ENCODE peak calls at places on chromosome 20, in four cellular contexts. L is GM12878, B is HepG2, O is K562. H is an unnamed sample.

GRCh38 chr20:38975539-38976120 is 13.5 kb downstream of the DHX35 start:
- DNase-seq in L (no peak), B (no peak), O (no peak), H (no peak)

GRCh38 chr20:2880650-2881049 is 7.4 kb downstream of the PTPRA start:
- DNase-seq in L (no peak), B (no peak), O (no peak), H (no peak)

GRCh38 chr20:2752631-2753455 is 47.6 kb downstream of the CPXM1 start:
- DNase-seq in L (no peak), B (peak), O (peak), H (peak)

GRCh38 chr20:2822073-2822472 is 5.9 kb downstream of the TMEM239 start:
- DNase-seq in L (no peak), B (no peak), O (peak), H (no peak)

GRCh38 chr20:48625136-48625900 is 202.5 kb downstream of the PREX1 start:
- DNase-seq in L (no peak), B (no peak), O (no peak), H (no peak)

GRCh38 chr20:57291003-57291402 is 24.6 kb upstream of the BMP7 start:
- DNase-seq in L (no peak), B (no peak), O (no peak), H (peak)

GRCh38 chr20:53077373-53078205 is 105.4 kb downstream of the TSHZ2 start:
- DNase-seq in L (no peak), B (peak), O (no peak), H (no peak)

GRCh38 chr20:48621256-48622078 is 206.3 kb downstream of the PREX1 start:
- DNase-seq in L (no peak), B (no peak), O (peak), H (no peak)

GRCh38 chr20:11497543-11497942 is 420.1 kb upstream of the BTBD3 start:
- DNase-seq in L (no peak), B (no peak), O (no peak), H (peak)

GRCh38 chr20:9422335-9422734 is 92.1 kb upstream of the LAMP5 start:
- DNase-seq in L (no peak), B (no peak), O (no peak), H (no peak)

GRCh38 chr20:39861381-39861780 is 827.7 kb downstream of the MAFB start:
- DNase-seq in L (no peak), B (no peak), O (no peak), H (no peak)

GRCh38 chr20:18101125-18101820 is 36.4 kb upstream of the KAT14 start:
- DNase-seq in L (no peak), B (no peak), O (no peak), H (peak)

DNA sequence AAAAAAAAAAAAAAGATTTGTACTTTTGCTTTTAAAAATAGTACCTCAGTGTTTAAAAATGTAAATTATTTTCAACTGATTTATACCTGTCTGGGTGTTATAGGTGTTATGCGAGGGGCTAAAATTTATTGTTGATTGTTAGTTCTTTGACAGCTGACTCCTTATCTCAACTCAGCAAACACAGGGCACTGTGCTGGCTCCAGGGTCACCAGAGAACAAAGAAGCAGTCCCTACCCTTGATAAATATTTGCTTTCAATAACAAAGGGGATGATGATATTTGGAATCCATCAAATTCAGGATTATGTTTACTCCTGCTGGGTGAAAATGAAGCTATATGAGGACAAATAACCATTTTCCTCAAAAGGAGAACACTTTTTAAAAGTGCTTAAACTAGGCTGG is 34.2 kb upstream of the KAT14 start:
- DNase-seq in L (no peak), B (peak), O (no peak), H (no peak)
- TF ChIP-seq POLR2AphosphoS5 in L (no peak), B (no peak), O (no peak), H (no peak)

GRCh38 chr20:44358776-44359175 is 3.3 kb downstream of the HNF4A start:
- DNase-seq in L (no peak), B (no peak), O (no peak), H (no peak)

GRCh38 chr20:44357555-44358130 is 2.1 kb downstream of the HNF4A start:
- DNase-seq in L (no peak), B (no peak), O (no peak), H (no peak)

GRCh38 chr20:44355503-44356352 is at the start of gene HNF4A:
- DNase-seq in L (no peak), B (peak), O (no peak), H (no peak)

GRCh38 chr20:44356353-44356723 is 839 bp downstream of the HNF4A start:
- DNase-seq in L (no peak), B (no peak), O (no peak), H (no peak)

DNA sequence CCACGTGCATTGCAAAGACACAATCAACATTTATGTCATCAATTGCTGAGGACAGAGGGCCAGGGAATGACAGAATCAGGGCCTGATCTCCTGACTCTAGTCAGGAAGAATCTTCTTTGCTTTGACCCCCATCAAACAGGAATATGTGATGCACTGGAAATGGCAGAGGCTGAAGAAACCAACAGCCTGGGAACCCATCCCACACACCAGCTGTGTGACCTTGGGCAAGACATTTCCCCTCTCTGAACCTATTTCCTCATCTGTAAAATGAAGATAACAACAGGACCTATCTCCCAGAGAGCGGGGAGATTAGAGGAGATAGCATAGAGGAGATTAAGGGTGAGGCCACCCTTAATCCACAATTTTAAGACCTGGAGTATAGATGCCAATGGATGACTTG is 1.5 kb downstream of the HNF4A start:
- DNase-seq in L (no peak), B (no peak), O (no peak), H (no peak)
- TF ChIP-seq JUNB in L (no peak), B (no peak), O (no peak), H (no peak)

GRCh38 chr20:37790900-37791299 is 97.1 kb downstream of the CTNNBL1 start:
- DNase-seq in L (no peak), B (no peak), O (no peak), H (no peak)

GRCh38 chr20:37781626-37782025 is 87.8 kb downstream of the CTNNBL1 start:
- DNase-seq in L (no peak), B (no peak), O (no peak), H (peak)

GRCh38 chr20:37789408-37789807 is 95.6 kb downstream of the CTNNBL1 start:
- DNase-seq in L (no peak), B (no peak), O (no peak), H (no peak)

DNA sequence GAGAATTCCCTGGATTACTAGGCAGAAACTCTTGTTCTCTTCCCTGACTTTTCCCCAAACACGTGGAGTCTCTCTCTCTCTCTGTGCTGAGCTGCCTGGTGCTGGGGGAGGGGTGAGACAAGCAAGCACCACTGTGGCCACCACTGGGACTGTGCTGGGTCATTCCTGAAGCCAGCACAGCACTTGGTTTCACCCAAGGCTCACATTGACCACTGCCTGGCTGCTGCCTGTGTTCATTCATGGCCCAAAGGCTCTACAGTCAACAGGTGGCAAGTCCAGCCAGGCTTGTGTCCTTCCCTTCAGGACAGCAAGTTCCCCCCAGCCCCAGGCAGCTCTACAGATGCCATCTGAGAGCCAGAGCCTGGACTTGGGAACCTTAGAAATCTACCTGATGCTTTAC is 92.2 kb downstream of the CTNNBL1 start:
- DNase-seq in L (no peak), B (no peak), O (no peak), H (peak)
- TF ChIP-seq POLR2AphosphoS5 in L (no peak), B (no peak), O (no peak), H (no peak)

GRCh38 chr20:35711588-35712209 is 12.5 kb downstream of the ROMO1 start:
- DNase-seq in L (no peak), B (no peak), O (no peak), H (no peak)

GRCh38 chr20:35710039-35710438 is 10.8 kb downstream of the ROMO1 start:
- DNase-seq in L (no peak), B (no peak), O (no peak), H (no peak)

GRCh38 chr20:35708502-35708901 is 9.3 kb downstream of the ROMO1 start:
- DNase-seq in L (no peak), B (no peak), O (no peak), H (no peak)

GRCh38 chr20:35709269-35709668 is 10.1 kb downstream of the ROMO1 start:
- DNase-seq in L (no peak), B (no peak), O (no peak), H (no peak)

DNA sequence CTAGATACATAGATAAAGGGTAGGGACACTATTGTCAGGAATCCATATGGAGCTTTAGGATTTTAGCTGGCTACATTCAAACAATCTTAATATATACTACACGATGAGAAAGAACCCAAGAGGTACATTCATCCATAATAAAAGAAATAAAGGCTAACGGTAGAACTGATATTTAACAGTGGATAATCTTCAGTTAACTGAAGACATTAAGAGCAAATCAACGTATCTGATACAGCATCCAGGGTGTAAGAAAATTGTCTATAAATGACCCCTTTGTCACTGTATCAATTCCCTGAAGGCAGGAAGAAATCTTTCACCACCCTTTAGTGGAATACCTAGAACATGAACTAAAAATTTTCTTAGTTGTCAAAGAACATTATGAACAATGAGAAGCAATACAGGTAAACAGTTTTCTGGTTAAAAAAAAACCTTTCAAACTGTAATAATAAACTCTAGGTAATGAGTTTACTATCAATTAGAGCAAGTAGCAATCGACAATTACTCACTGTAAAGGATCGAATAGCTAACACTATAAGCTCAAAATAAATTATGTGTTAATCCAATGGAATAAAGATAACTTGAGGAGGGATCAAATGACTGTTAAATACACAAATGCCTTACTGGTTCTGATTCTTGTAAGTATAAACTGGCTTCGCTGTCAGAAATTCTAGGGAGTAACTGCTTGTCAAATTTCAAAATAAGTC is 11.8 kb downstream of the ROMO1 start:
- DNase-seq in L (no peak), B (no peak), O (no peak), H (no peak)
- TF ChIP-seq JUNB in L (no peak), B (no peak), O (no peak), H (no peak)

H was measured in GM23338.